ENCODE peak calls at places on chromosomes 6 and 20, in eight cellular contexts. L is thyroid gland; H is tibial nerve; G is astrocyte; D is HCT116; J is AG09319; C is PC-3; Q is CD4-positive, alpha-beta T cell. E is an unnamed sample.

GRCh38 chr20:13256606-13257005 is 35.5 kb downstream of the ISM1 start:
- DNase-seq in L (no peak), H (no peak), G (no peak), D (no peak), J (no peak), C (no peak), Q (no peak), E (no peak)

GRCh38 chr20:43946659-43947315 is 32.1 kb downstream of the TOX2 start:
- DNase-seq in L (no peak), H (no peak), G (no peak), D (no peak), J (no peak), C (no peak), Q (no peak), E (no peak)

GRCh38 chr20:33443512-33444239 is at the start of gene SNTA1:
- DNase-seq in L (peak), H (peak), G (peak), D (no peak), J (no peak), C (peak), Q (peak), E (peak)

GRCh38 chr20:51412333-51412761 is 130.2 kb downstream of the NFATC2 start:
- DNase-seq in L (peak), H (no peak), G (peak), D (no peak), J (peak), C (no peak), Q (no peak), E (peak)

GRCh38 chr20:19814241-19814640 is 56.2 kb downstream of the RIN2 start:
- DNase-seq in L (no peak), H (no peak), G (no peak), D (no peak), J (no peak), C (no peak), Q (no peak), E (peak)

GRCh38 chr20:36320261-36320897 is 14.2 kb downstream of the DLGAP4 start:
- DNase-seq in L (no peak), H (no peak), G (no peak), D (no peak), J (no peak), C (no peak), Q (no peak), E (no peak)

GRCh38 chr6:31922942-31923341 is 4.6 kb upstream of the C2 start:
- DNase-seq in L (peak), H (no peak), G (no peak), D (peak), J (no peak), C (peak), Q (no peak), E (no peak)

GRCh38 chr20:49349678-49350077 is 71.8 kb upstream of the ZNFX1 start:
- DNase-seq in L (no peak), H (no peak), G (no peak), D (no peak), J (no peak), C (no peak), Q (no peak), E (peak)

GRCh38 chr20:17681741-17682102 is 320 bp downstream of the RRBP1 start:
- DNase-seq in L (no peak), H (no peak), G (no peak), D (no peak), J (no peak), C (no peak), Q (no peak), E (no peak)

GRCh38 chr20:3307078-3307477 is 68.1 kb upstream of the SLC4A11 start:
- DNase-seq in L (no peak), H (no peak), G (no peak), D (no peak), J (no peak), C (no peak), Q (no peak), E (no peak)
- TF ChIP-seq CTCF in L (no peak), H (no peak), G (no peak), D (no peak), J (no peak), C (no peak), Q (no peak), E (no peak)

GRCh38 chr20:38175221-38176030 is 10.4 kb upstream of the TGM2 start:
- DNase-seq in L (no peak), H (no peak), G (no peak), D (no peak), J (no peak), C (no peak), Q (no peak), E (no peak)
- TF ChIP-seq CTCF in L (no peak), H (no peak), G (no peak), D (no peak), J (no peak), C (no peak), Q (no peak), E (peak)

DNA sequence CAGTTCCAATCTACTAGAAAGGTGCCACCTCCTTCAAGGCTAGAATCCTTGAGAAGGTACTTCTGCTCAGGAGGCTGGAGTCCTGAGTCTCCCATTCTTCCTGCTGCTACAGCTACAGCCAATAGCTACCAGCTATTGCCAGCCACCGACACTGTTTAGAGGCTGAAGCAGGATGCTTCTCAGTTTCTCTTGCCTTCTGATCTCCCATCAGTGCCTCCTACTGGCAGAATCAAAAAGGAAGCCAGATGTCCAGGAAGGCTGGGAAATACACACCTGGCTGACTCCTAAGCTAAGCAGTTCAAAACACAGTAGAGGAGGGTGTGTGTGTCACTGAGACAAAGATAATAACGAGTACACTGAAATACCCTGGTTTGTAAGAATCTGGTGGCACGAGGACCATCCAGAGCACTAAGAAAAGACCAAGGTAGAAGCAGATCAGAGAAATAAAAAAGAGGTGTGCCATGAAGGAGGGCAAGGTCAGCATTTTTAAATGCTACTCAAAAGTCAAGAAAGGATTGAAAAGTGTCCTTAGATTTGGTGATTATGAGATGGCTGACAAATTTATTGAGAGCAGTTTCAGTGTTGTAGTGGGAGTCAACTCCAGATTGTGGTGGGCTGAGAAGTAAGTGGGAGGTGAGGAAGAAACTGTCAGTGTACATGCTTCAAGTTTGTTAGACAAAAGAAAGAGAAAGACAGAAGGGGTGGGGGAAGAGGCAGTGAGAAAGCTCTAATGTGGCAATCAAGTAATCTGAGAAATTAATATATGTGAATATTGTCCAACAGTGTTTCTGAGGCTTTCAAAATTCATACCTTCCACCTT is 2.3 kb upstream of the HLA-DMA start:
- DNase-seq in L (no peak), H (no peak), G (no peak), D (no peak), J (no peak), C (peak), Q (no peak), E (no peak)
- TF ChIP-seq CTCF in L (peak), H (no peak), G (no peak), D (peak), J (peak), C (peak), Q (peak), E (peak)

GRCh38 chr6:34532230-34532629 is 23.9 kb downstream of the SPDEF start:
- DNase-seq in L (no peak), H (no peak), G (no peak), D (no peak), J (no peak), C (no peak), Q (no peak), E (no peak)
- TF ChIP-seq CTCF in L (no peak), H (no peak), G (no peak), D (no peak), J (no peak), C (no peak), Q (no peak), E (no peak)

E was measured in AG10803.